ENCODE peak calls at places on chromosome 7, in nine cellular contexts. One of them, this sample, is unnamed.
A peak's percentile ranks its signal among the peaks of the same experiment; 100 is the strongest.

GRCh38 chr7:46637793-46638735 is 717.0 kb upstream of the IGFBP3 start:
- DNase-seq in neuronal stem cell: no peak
- DNase-seq in stimulated activated CD4-positive, alpha-beta T cell treated with anti-CD3 and anti-CD28 coated beads, Interleukin-1b, Interleukin-23, amount 100 ng/mL, for 1 hour: no peak
- DNase-seq in breast epithelium: no peak
- DNase-seq in activated T-helper 9 cell treated with anti-CD3 and anti-CD28 coated beads, Interleukin-2, amount 50 U/mL, for 16 hours: no peak
- DNase-seq in activated CD8-positive, alpha-beta memory T cell treated with anti-CD3 and anti-CD28 coated beads for 48 hours: no peak
- DNase-seq in omental fat pad: no peak
- DNase-seq in Right ventricle myocardium inferior: no peak
- DNase-seq in spleen: no peak
- DNase-seq in this sample: no peak

GRCh38 chr7:26321440-26321839 is 29.8 kb downstream of the SNX10 start:
- DNase-seq in neuronal stem cell: no peak
- DNase-seq in stimulated activated CD4-positive, alpha-beta T cell treated with anti-CD3 and anti-CD28 coated beads, Interleukin-1b, Interleukin-23, amount 100 ng/mL, for 1 hour: no peak
- DNase-seq in breast epithelium: no peak
- DNase-seq in activated T-helper 9 cell treated with anti-CD3 and anti-CD28 coated beads, Interleukin-2, amount 50 U/mL, for 16 hours: no peak
- DNase-seq in activated CD8-positive, alpha-beta memory T cell treated with anti-CD3 and anti-CD28 coated beads for 48 hours: no peak
- DNase-seq in omental fat pad: no peak
- DNase-seq in Right ventricle myocardium inferior: no peak
- DNase-seq in spleen: no peak
- DNase-seq in this sample: no peak

GRCh38 chr7:45681596-45682357 is 107.6 kb downstream of the ADCY1 start:
- DNase-seq in neuronal stem cell: no peak
- DNase-seq in stimulated activated CD4-positive, alpha-beta T cell treated with anti-CD3 and anti-CD28 coated beads, Interleukin-1b, Interleukin-23, amount 100 ng/mL, for 1 hour: no peak
- DNase-seq in breast epithelium: peak; percentile 11
- DNase-seq in activated T-helper 9 cell treated with anti-CD3 and anti-CD28 coated beads, Interleukin-2, amount 50 U/mL, for 16 hours: no peak
- DNase-seq in activated CD8-positive, alpha-beta memory T cell treated with anti-CD3 and anti-CD28 coated beads for 48 hours: no peak
- DNase-seq in omental fat pad: no peak
- DNase-seq in Right ventricle myocardium inferior: no peak
- DNase-seq in spleen: peak; percentile 60
- DNase-seq in this sample: peak; percentile 37

GRCh38 chr7:84981038-84981601 is 205.7 kb downstream of the SEMA3D start:
- DNase-seq in neuronal stem cell: no peak
- DNase-seq in stimulated activated CD4-positive, alpha-beta T cell treated with anti-CD3 and anti-CD28 coated beads, Interleukin-1b, Interleukin-23, amount 100 ng/mL, for 1 hour: no peak
- DNase-seq in breast epithelium: no peak
- DNase-seq in activated T-helper 9 cell treated with anti-CD3 and anti-CD28 coated beads, Interleukin-2, amount 50 U/mL, for 16 hours: no peak
- DNase-seq in activated CD8-positive, alpha-beta memory T cell treated with anti-CD3 and anti-CD28 coated beads for 48 hours: no peak
- DNase-seq in omental fat pad: no peak
- DNase-seq in Right ventricle myocardium inferior: no peak
- DNase-seq in spleen: no peak
- DNase-seq in this sample: no peak

GRCh38 chr7:78178319-78178718 is 379.7 kb downstream of the PHTF2 start:
- DNase-seq in neuronal stem cell: no peak
- DNase-seq in stimulated activated CD4-positive, alpha-beta T cell treated with anti-CD3 and anti-CD28 coated beads, Interleukin-1b, Interleukin-23, amount 100 ng/mL, for 1 hour: no peak
- DNase-seq in breast epithelium: no peak
- DNase-seq in activated T-helper 9 cell treated with anti-CD3 and anti-CD28 coated beads, Interleukin-2, amount 50 U/mL, for 16 hours: no peak
- DNase-seq in activated CD8-positive, alpha-beta memory T cell treated with anti-CD3 and anti-CD28 coated beads for 48 hours: no peak
- DNase-seq in omental fat pad: no peak
- DNase-seq in Right ventricle myocardium inferior: no peak
- DNase-seq in spleen: no peak
- DNase-seq in this sample: no peak

GRCh38 chr7:112395411-112395810 is 54.8 kb upstream of the IFRD1 start:
- DNase-seq in neuronal stem cell: no peak
- DNase-seq in stimulated activated CD4-positive, alpha-beta T cell treated with anti-CD3 and anti-CD28 coated beads, Interleukin-1b, Interleukin-23, amount 100 ng/mL, for 1 hour: no peak
- DNase-seq in breast epithelium: no peak
- DNase-seq in activated T-helper 9 cell treated with anti-CD3 and anti-CD28 coated beads, Interleukin-2, amount 50 U/mL, for 16 hours: no peak
- DNase-seq in activated CD8-positive, alpha-beta memory T cell treated with anti-CD3 and anti-CD28 coated beads for 48 hours: no peak
- DNase-seq in omental fat pad: no peak
- DNase-seq in Right ventricle myocardium inferior: no peak
- DNase-seq in spleen: no peak
- DNase-seq in this sample: no peak

GRCh38 chr7:39357648-39358047 is 208.6 kb upstream of the YAE1 start:
- DNase-seq in neuronal stem cell: peak; percentile 9
- DNase-seq in stimulated activated CD4-positive, alpha-beta T cell treated with anti-CD3 and anti-CD28 coated beads, Interleukin-1b, Interleukin-23, amount 100 ng/mL, for 1 hour: no peak
- DNase-seq in breast epithelium: no peak
- DNase-seq in activated T-helper 9 cell treated with anti-CD3 and anti-CD28 coated beads, Interleukin-2, amount 50 U/mL, for 16 hours: no peak
- DNase-seq in activated CD8-positive, alpha-beta memory T cell treated with anti-CD3 and anti-CD28 coated beads for 48 hours: no peak
- DNase-seq in omental fat pad: no peak
- DNase-seq in Right ventricle myocardium inferior: no peak
- DNase-seq in spleen: no peak
- DNase-seq in this sample: no peak

GRCh38 chr7:22137026-22137425 is 191.3 kb upstream of the CDCA7L start:
- DNase-seq in neuronal stem cell: no peak
- DNase-seq in stimulated activated CD4-positive, alpha-beta T cell treated with anti-CD3 and anti-CD28 coated beads, Interleukin-1b, Interleukin-23, amount 100 ng/mL, for 1 hour: no peak
- DNase-seq in breast epithelium: no peak
- DNase-seq in activated T-helper 9 cell treated with anti-CD3 and anti-CD28 coated beads, Interleukin-2, amount 50 U/mL, for 16 hours: no peak
- DNase-seq in activated CD8-positive, alpha-beta memory T cell treated with anti-CD3 and anti-CD28 coated beads for 48 hours: no peak
- DNase-seq in omental fat pad: no peak
- DNase-seq in Right ventricle myocardium inferior: no peak
- DNase-seq in spleen: no peak
- DNase-seq in this sample: no peak

GRCh38 chr7:130957140-130957513 is 223.1 kb upstream of the KLF14 start:
- DNase-seq in neuronal stem cell: no peak
- DNase-seq in stimulated activated CD4-positive, alpha-beta T cell treated with anti-CD3 and anti-CD28 coated beads, Interleukin-1b, Interleukin-23, amount 100 ng/mL, for 1 hour: no peak
- DNase-seq in breast epithelium: no peak
- DNase-seq in activated T-helper 9 cell treated with anti-CD3 and anti-CD28 coated beads, Interleukin-2, amount 50 U/mL, for 16 hours: no peak
- DNase-seq in activated CD8-positive, alpha-beta memory T cell treated with anti-CD3 and anti-CD28 coated beads for 48 hours: no peak
- DNase-seq in omental fat pad: no peak
- DNase-seq in Right ventricle myocardium inferior: no peak
- DNase-seq in spleen: no peak
- DNase-seq in this sample: no peak

GRCh38 chr7:30752979-30753378 is 1.0 kb downstream of the INMT start:
- DNase-seq in neuronal stem cell: no peak
- DNase-seq in stimulated activated CD4-positive, alpha-beta T cell treated with anti-CD3 and anti-CD28 coated beads, Interleukin-1b, Interleukin-23, amount 100 ng/mL, for 1 hour: no peak
- DNase-seq in breast epithelium: no peak
- DNase-seq in activated T-helper 9 cell treated with anti-CD3 and anti-CD28 coated beads, Interleukin-2, amount 50 U/mL, for 16 hours: no peak
- DNase-seq in activated CD8-positive, alpha-beta memory T cell treated with anti-CD3 and anti-CD28 coated beads for 48 hours: no peak
- DNase-seq in omental fat pad: no peak
- DNase-seq in Right ventricle myocardium inferior: peak; percentile 88
- DNase-seq in spleen: no peak
- DNase-seq in this sample: no peak

GRCh38 chr7:44287488-44288380 is 37.7 kb downstream of the CAMK2B start:
- DNase-seq in neuronal stem cell: no peak
- DNase-seq in stimulated activated CD4-positive, alpha-beta T cell treated with anti-CD3 and anti-CD28 coated beads, Interleukin-1b, Interleukin-23, amount 100 ng/mL, for 1 hour: no peak
- DNase-seq in breast epithelium: no peak
- DNase-seq in activated T-helper 9 cell treated with anti-CD3 and anti-CD28 coated beads, Interleukin-2, amount 50 U/mL, for 16 hours: no peak
- DNase-seq in activated CD8-positive, alpha-beta memory T cell treated with anti-CD3 and anti-CD28 coated beads for 48 hours: no peak
- DNase-seq in omental fat pad: peak; percentile 4
- DNase-seq in Right ventricle myocardium inferior: peak; percentile 53
- DNase-seq in spleen: peak; percentile 70
- DNase-seq in this sample: peak; percentile 3

GRCh38 chr7:604884-605531 is 85.4 kb upstream of the PDGFA start:
- DNase-seq in neuronal stem cell: no peak
- DNase-seq in stimulated activated CD4-positive, alpha-beta T cell treated with anti-CD3 and anti-CD28 coated beads, Interleukin-1b, Interleukin-23, amount 100 ng/mL, for 1 hour: no peak
- DNase-seq in breast epithelium: no peak
- DNase-seq in activated T-helper 9 cell treated with anti-CD3 and anti-CD28 coated beads, Interleukin-2, amount 50 U/mL, for 16 hours: no peak
- DNase-seq in activated CD8-positive, alpha-beta memory T cell treated with anti-CD3 and anti-CD28 coated beads for 48 hours: no peak
- DNase-seq in omental fat pad: no peak
- DNase-seq in Right ventricle myocardium inferior: no peak
- DNase-seq in spleen: peak; percentile 84
- DNase-seq in this sample: no peak

GRCh38 chr7:100431286-100431735 is 1.7 kb downstream of the MEPCE start:
- DNase-seq in neuronal stem cell: no peak
- DNase-seq in stimulated activated CD4-positive, alpha-beta T cell treated with anti-CD3 and anti-CD28 coated beads, Interleukin-1b, Interleukin-23, amount 100 ng/mL, for 1 hour: no peak
- DNase-seq in breast epithelium: no peak
- DNase-seq in activated T-helper 9 cell treated with anti-CD3 and anti-CD28 coated beads, Interleukin-2, amount 50 U/mL, for 16 hours: no peak
- DNase-seq in activated CD8-positive, alpha-beta memory T cell treated with anti-CD3 and anti-CD28 coated beads for 48 hours: no peak
- DNase-seq in omental fat pad: no peak
- DNase-seq in Right ventricle myocardium inferior: no peak
- DNase-seq in spleen: peak; percentile 84
- DNase-seq in this sample: no peak

GRCh38 chr7:80707318-80707717 is 68.9 kb downstream of the CD36 start:
- DNase-seq in neuronal stem cell: no peak
- DNase-seq in stimulated activated CD4-positive, alpha-beta T cell treated with anti-CD3 and anti-CD28 coated beads, Interleukin-1b, Interleukin-23, amount 100 ng/mL, for 1 hour: no peak
- DNase-seq in breast epithelium: no peak
- DNase-seq in activated T-helper 9 cell treated with anti-CD3 and anti-CD28 coated beads, Interleukin-2, amount 50 U/mL, for 16 hours: no peak
- DNase-seq in activated CD8-positive, alpha-beta memory T cell treated with anti-CD3 and anti-CD28 coated beads for 48 hours: no peak
- DNase-seq in omental fat pad: no peak
- DNase-seq in Right ventricle myocardium inferior: no peak
- DNase-seq in spleen: no peak
- DNase-seq in this sample: no peak

GRCh38 chr7:50684011-50684701 is 98.5 kb downstream of the GRB10 start:
- DNase-seq in neuronal stem cell: no peak
- DNase-seq in stimulated activated CD4-positive, alpha-beta T cell treated with anti-CD3 and anti-CD28 coated beads, Interleukin-1b, Interleukin-23, amount 100 ng/mL, for 1 hour: no peak
- DNase-seq in breast epithelium: no peak
- DNase-seq in activated T-helper 9 cell treated with anti-CD3 and anti-CD28 coated beads, Interleukin-2, amount 50 U/mL, for 16 hours: no peak
- DNase-seq in activated CD8-positive, alpha-beta memory T cell treated with anti-CD3 and anti-CD28 coated beads for 48 hours: no peak
- DNase-seq in omental fat pad: no peak
- DNase-seq in Right ventricle myocardium inferior: no peak
- DNase-seq in spleen: no peak
- DNase-seq in this sample: no peak

GRCh38 chr7:105643857-105644256 is 62.6 kb upstream of the EFCAB10 start:
- DNase-seq in neuronal stem cell: no peak
- DNase-seq in stimulated activated CD4-positive, alpha-beta T cell treated with anti-CD3 and anti-CD28 coated beads, Interleukin-1b, Interleukin-23, amount 100 ng/mL, for 1 hour: no peak
- DNase-seq in breast epithelium: no peak
- DNase-seq in activated T-helper 9 cell treated with anti-CD3 and anti-CD28 coated beads, Interleukin-2, amount 50 U/mL, for 16 hours: no peak
- DNase-seq in activated CD8-positive, alpha-beta memory T cell treated with anti-CD3 and anti-CD28 coated beads for 48 hours: no peak
- DNase-seq in omental fat pad: no peak
- DNase-seq in Right ventricle myocardium inferior: no peak
- DNase-seq in spleen: no peak
- DNase-seq in this sample: no peak

GRCh38 chr7:130349911-130350782 is 5.5 kb downstream of the CPA5 start:
- DNase-seq in neuronal stem cell: no peak
- DNase-seq in stimulated activated CD4-positive, alpha-beta T cell treated with anti-CD3 and anti-CD28 coated beads, Interleukin-1b, Interleukin-23, amount 100 ng/mL, for 1 hour: no peak
- DNase-seq in breast epithelium: peak; percentile 45
- DNase-seq in activated T-helper 9 cell treated with anti-CD3 and anti-CD28 coated beads, Interleukin-2, amount 50 U/mL, for 16 hours: no peak
- DNase-seq in activated CD8-positive, alpha-beta memory T cell treated with anti-CD3 and anti-CD28 coated beads for 48 hours: no peak
- DNase-seq in omental fat pad: no peak
- DNase-seq in Right ventricle myocardium inferior: no peak
- DNase-seq in spleen: no peak
- DNase-seq in this sample: no peak

GRCh38 chr7:53812135-53812534 is 730.0 kb upstream of the VSTM2A start:
- DNase-seq in neuronal stem cell: no peak
- DNase-seq in stimulated activated CD4-positive, alpha-beta T cell treated with anti-CD3 and anti-CD28 coated beads, Interleukin-1b, Interleukin-23, amount 100 ng/mL, for 1 hour: no peak
- DNase-seq in breast epithelium: no peak
- DNase-seq in activated T-helper 9 cell treated with anti-CD3 and anti-CD28 coated beads, Interleukin-2, amount 50 U/mL, for 16 hours: no peak
- DNase-seq in activated CD8-positive, alpha-beta memory T cell treated with anti-CD3 and anti-CD28 coated beads for 48 hours: no peak
- DNase-seq in omental fat pad: no peak
- DNase-seq in Right ventricle myocardium inferior: no peak
- DNase-seq in spleen: no peak
- DNase-seq in this sample: no peak

GRCh38 chr7:68217426-68217825 is 1220.8 kb downstream of the TYW1 start:
- DNase-seq in neuronal stem cell: no peak
- DNase-seq in stimulated activated CD4-positive, alpha-beta T cell treated with anti-CD3 and anti-CD28 coated beads, Interleukin-1b, Interleukin-23, amount 100 ng/mL, for 1 hour: no peak
- DNase-seq in breast epithelium: no peak
- DNase-seq in activated T-helper 9 cell treated with anti-CD3 and anti-CD28 coated beads, Interleukin-2, amount 50 U/mL, for 16 hours: no peak
- DNase-seq in activated CD8-positive, alpha-beta memory T cell treated with anti-CD3 and anti-CD28 coated beads for 48 hours: no peak
- DNase-seq in omental fat pad: no peak
- DNase-seq in Right ventricle myocardium inferior: no peak
- DNase-seq in spleen: no peak
- DNase-seq in this sample: no peak

GRCh38 chr7:119175916-119176627 is 951.6 kb downstream of the ANKRD7 start:
- DNase-seq in neuronal stem cell: peak; percentile 84
- DNase-seq in stimulated activated CD4-positive, alpha-beta T cell treated with anti-CD3 and anti-CD28 coated beads, Interleukin-1b, Interleukin-23, amount 100 ng/mL, for 1 hour: no peak
- DNase-seq in breast epithelium: no peak
- DNase-seq in activated T-helper 9 cell treated with anti-CD3 and anti-CD28 coated beads, Interleukin-2, amount 50 U/mL, for 16 hours: no peak
- DNase-seq in activated CD8-positive, alpha-beta memory T cell treated with anti-CD3 and anti-CD28 coated beads for 48 hours: no peak
- DNase-seq in omental fat pad: no peak
- DNase-seq in Right ventricle myocardium inferior: no peak
- DNase-seq in spleen: no peak
- DNase-seq in this sample: peak; percentile 60

GRCh38 chr7:7581531-7582179 is 15.0 kb downstream of the MIOS start:
- DNase-seq in neuronal stem cell: peak; percentile 9
- DNase-seq in stimulated activated CD4-positive, alpha-beta T cell treated with anti-CD3 and anti-CD28 coated beads, Interleukin-1b, Interleukin-23, amount 100 ng/mL, for 1 hour: no peak
- DNase-seq in breast epithelium: no peak
- DNase-seq in activated T-helper 9 cell treated with anti-CD3 and anti-CD28 coated beads, Interleukin-2, amount 50 U/mL, for 16 hours: no peak
- DNase-seq in activated CD8-positive, alpha-beta memory T cell treated with anti-CD3 and anti-CD28 coated beads for 48 hours: no peak
- DNase-seq in omental fat pad: no peak
- DNase-seq in Right ventricle myocardium inferior: no peak
- DNase-seq in spleen: no peak
- DNase-seq in this sample: no peak

GRCh38 chr7:45709168-45710034 is 135.2 kb downstream of the ADCY1 start:
- DNase-seq in neuronal stem cell: no peak
- DNase-seq in stimulated activated CD4-positive, alpha-beta T cell treated with anti-CD3 and anti-CD28 coated beads, Interleukin-1b, Interleukin-23, amount 100 ng/mL, for 1 hour: no peak
- DNase-seq in breast epithelium: peak; percentile 13
- DNase-seq in activated T-helper 9 cell treated with anti-CD3 and anti-CD28 coated beads, Interleukin-2, amount 50 U/mL, for 16 hours: no peak
- DNase-seq in activated CD8-positive, alpha-beta memory T cell treated with anti-CD3 and anti-CD28 coated beads for 48 hours: no peak
- DNase-seq in omental fat pad: no peak
- DNase-seq in Right ventricle myocardium inferior: peak; percentile 88
- DNase-seq in spleen: peak; percentile 77
- DNase-seq in this sample: no peak

GRCh38 chr7:132393789-132394261 is 182.4 kb downstream of the PLXNA4 start:
- DNase-seq in neuronal stem cell: no peak
- DNase-seq in stimulated activated CD4-positive, alpha-beta T cell treated with anti-CD3 and anti-CD28 coated beads, Interleukin-1b, Interleukin-23, amount 100 ng/mL, for 1 hour: no peak
- DNase-seq in breast epithelium: no peak
- DNase-seq in activated T-helper 9 cell treated with anti-CD3 and anti-CD28 coated beads, Interleukin-2, amount 50 U/mL, for 16 hours: no peak
- DNase-seq in activated CD8-positive, alpha-beta memory T cell treated with anti-CD3 and anti-CD28 coated beads for 48 hours: no peak
- DNase-seq in omental fat pad: no peak
- DNase-seq in Right ventricle myocardium inferior: no peak
- DNase-seq in spleen: peak; percentile 77
- DNase-seq in this sample: peak; percentile 14

GRCh38 chr7:4919969-4920766 is 36.7 kb upstream of the RADIL start:
- DNase-seq in neuronal stem cell: no peak
- DNase-seq in stimulated activated CD4-positive, alpha-beta T cell treated with anti-CD3 and anti-CD28 coated beads, Interleukin-1b, Interleukin-23, amount 100 ng/mL, for 1 hour: no peak
- DNase-seq in breast epithelium: no peak
- DNase-seq in activated T-helper 9 cell treated with anti-CD3 and anti-CD28 coated beads, Interleukin-2, amount 50 U/mL, for 16 hours: no peak
- DNase-seq in activated CD8-positive, alpha-beta memory T cell treated with anti-CD3 and anti-CD28 coated beads for 48 hours: no peak
- DNase-seq in omental fat pad: no peak
- DNase-seq in Right ventricle myocardium inferior: no peak
- DNase-seq in spleen: no peak
- DNase-seq in this sample: no peak

GRCh38 chr7:131057015-131057518 is 270.6 kb upstream of the MKLN1 start:
- DNase-seq in neuronal stem cell: no peak
- DNase-seq in stimulated activated CD4-positive, alpha-beta T cell treated with anti-CD3 and anti-CD28 coated beads, Interleukin-1b, Interleukin-23, amount 100 ng/mL, for 1 hour: no peak
- DNase-seq in breast epithelium: no peak
- DNase-seq in activated T-helper 9 cell treated with anti-CD3 and anti-CD28 coated beads, Interleukin-2, amount 50 U/mL, for 16 hours: no peak
- DNase-seq in activated CD8-positive, alpha-beta memory T cell treated with anti-CD3 and anti-CD28 coated beads for 48 hours: no peak
- DNase-seq in omental fat pad: no peak
- DNase-seq in Right ventricle myocardium inferior: no peak
- DNase-seq in spleen: no peak
- DNase-seq in this sample: no peak

GRCh38 chr7:20561908-20562307 is 53.6 kb upstream of the ABCB5 start:
- DNase-seq in neuronal stem cell: no peak
- DNase-seq in stimulated activated CD4-positive, alpha-beta T cell treated with anti-CD3 and anti-CD28 coated beads, Interleukin-1b, Interleukin-23, amount 100 ng/mL, for 1 hour: no peak
- DNase-seq in breast epithelium: no peak
- DNase-seq in activated T-helper 9 cell treated with anti-CD3 and anti-CD28 coated beads, Interleukin-2, amount 50 U/mL, for 16 hours: no peak
- DNase-seq in activated CD8-positive, alpha-beta memory T cell treated with anti-CD3 and anti-CD28 coated beads for 48 hours: no peak
- DNase-seq in omental fat pad: no peak
- DNase-seq in Right ventricle myocardium inferior: no peak
- DNase-seq in spleen: no peak
- DNase-seq in this sample: no peak

GRCh38 chr7:156119771-156120170 is 307.5 kb upstream of the SHH start:
- DNase-seq in neuronal stem cell: no peak
- DNase-seq in stimulated activated CD4-positive, alpha-beta T cell treated with anti-CD3 and anti-CD28 coated beads, Interleukin-1b, Interleukin-23, amount 100 ng/mL, for 1 hour: no peak
- DNase-seq in breast epithelium: no peak
- DNase-seq in activated T-helper 9 cell treated with anti-CD3 and anti-CD28 coated beads, Interleukin-2, amount 50 U/mL, for 16 hours: no peak
- DNase-seq in activated CD8-positive, alpha-beta memory T cell treated with anti-CD3 and anti-CD28 coated beads for 48 hours: no peak
- DNase-seq in omental fat pad: no peak
- DNase-seq in Right ventricle myocardium inferior: no peak
- DNase-seq in spleen: no peak
- DNase-seq in this sample: no peak

GRCh38 chr7:7512861-7513597 is 22.6 kb downstream of the COL28A1 start:
- DNase-seq in neuronal stem cell: no peak
- DNase-seq in stimulated activated CD4-positive, alpha-beta T cell treated with anti-CD3 and anti-CD28 coated beads, Interleukin-1b, Interleukin-23, amount 100 ng/mL, for 1 hour: no peak
- DNase-seq in breast epithelium: no peak
- DNase-seq in activated T-helper 9 cell treated with anti-CD3 and anti-CD28 coated beads, Interleukin-2, amount 50 U/mL, for 16 hours: no peak
- DNase-seq in activated CD8-positive, alpha-beta memory T cell treated with anti-CD3 and anti-CD28 coated beads for 48 hours: no peak
- DNase-seq in omental fat pad: no peak
- DNase-seq in Right ventricle myocardium inferior: no peak
- DNase-seq in spleen: no peak
- DNase-seq in this sample: no peak

GRCh38 chr7:30478349-30479228 is at the start of gene NOD1:
- DNase-seq in neuronal stem cell: peak; percentile 51
- DNase-seq in stimulated activated CD4-positive, alpha-beta T cell treated with anti-CD3 and anti-CD28 coated beads, Interleukin-1b, Interleukin-23, amount 100 ng/mL, for 1 hour: peak; percentile 2
- DNase-seq in breast epithelium: peak; percentile 49
- DNase-seq in activated T-helper 9 cell treated with anti-CD3 and anti-CD28 coated beads, Interleukin-2, amount 50 U/mL, for 16 hours: peak; percentile 46
- DNase-seq in activated CD8-positive, alpha-beta memory T cell treated with anti-CD3 and anti-CD28 coated beads for 48 hours: peak; percentile 52
- DNase-seq in omental fat pad: no peak
- DNase-seq in Right ventricle myocardium inferior: peak; percentile 93
- DNase-seq in spleen: peak; percentile 97
- DNase-seq in this sample: peak; percentile 70

This sample was measured in head of caudate nucleus.